ENCODE peak calls at places on chromosomes 5 and 9, in eight cellular contexts. One of them, this sample, is unnamed.

GRCh38 chr9:93117924-93118862 is 15.9 kb downstream of the NINJ1 start:
- DNase-seq in H9: no peak
- DNase-seq in neural progenitor cell: no peak
- DNase-seq in astrocyte: no peak
- DNase-seq in HepG2: no peak
- DNase-seq in mammary epithelial cell: no peak
- DNase-seq in IMR-90: no peak
- DNase-seq in fibroblast of lung: no peak
- DNase-seq in this sample: peak; percentile 80

GRCh38 chr9:107685901-107686300 is 196.3 kb upstream of the KLF4 start:
- DNase-seq in HepG2: no peak
- DNase-seq in neural progenitor cell: no peak
- DNase-seq in IMR-90: no peak
- DNase-seq in mammary epithelial cell: no peak
- DNase-seq in astrocyte: peak; percentile 37
- DNase-seq in H9: no peak
- DNase-seq in fibroblast of lung: no peak
- DNase-seq in this sample: no peak

GRCh38 chr5:169408735-169409134 is 107.8 kb upstream of the SLIT3 start:
- DNase-seq in H9: no peak
- DNase-seq in fibroblast of lung: no peak
- DNase-seq in neural progenitor cell: no peak
- DNase-seq in mammary epithelial cell: no peak
- DNase-seq in HepG2: no peak
- DNase-seq in IMR-90: no peak
- DNase-seq in astrocyte: peak; percentile 23
- DNase-seq in this sample: no peak

GRCh38 chr9:131113655-131114563 is 11.5 kb upstream of the NUP214 start:
- DNase-seq in mammary epithelial cell: no peak
- DNase-seq in neural progenitor cell: no peak
- DNase-seq in HepG2: no peak
- DNase-seq in H9: no peak
- DNase-seq in IMR-90: no peak
- DNase-seq in fibroblast of lung: no peak
- DNase-seq in astrocyte: no peak
- DNase-seq in this sample: peak; percentile 46

GRCh38 chr9:21454149-21454548 is 13.9 kb downstream of the IFNA1 start:
- DNase-seq in fibroblast of lung: peak; percentile 43
- DNase-seq in mammary epithelial cell: peak; percentile 64
- DNase-seq in astrocyte: peak; percentile 64
- DNase-seq in HepG2: no peak
- DNase-seq in H9: no peak
- DNase-seq in IMR-90: peak; percentile 51
- DNase-seq in neural progenitor cell: no peak
- DNase-seq in this sample: no peak

GRCh38 chr5:111932628-111933027 is 175.6 kb upstream of the NREP start:
- DNase-seq in HepG2: no peak
- DNase-seq in H9: no peak
- DNase-seq in neural progenitor cell: no peak
- DNase-seq in mammary epithelial cell: no peak
- DNase-seq in fibroblast of lung: no peak
- DNase-seq in astrocyte: peak; percentile 61
- DNase-seq in IMR-90: no peak
- DNase-seq in this sample: peak; percentile 22

GRCh38 chr5:74767579-74767913 is 497 bp downstream of the NSA2 start:
- DNase-seq in mammary epithelial cell: peak; percentile 49
- DNase-seq in neural progenitor cell: peak; percentile 63
- DNase-seq in fibroblast of lung: peak; percentile 59
- DNase-seq in astrocyte: peak; percentile 50
- DNase-seq in H9: no peak
- DNase-seq in HepG2: peak; percentile 16
- DNase-seq in IMR-90: peak; percentile 42
- DNase-seq in this sample: peak; percentile 31

GRCh38 chr9:3246231-3246630 is 279.6 kb downstream of the RFX3 start:
- DNase-seq in astrocyte: no peak
- DNase-seq in mammary epithelial cell: no peak
- DNase-seq in IMR-90: no peak
- DNase-seq in neural progenitor cell: peak; percentile 16
- DNase-seq in H9: no peak
- DNase-seq in HepG2: no peak
- DNase-seq in fibroblast of lung: no peak
- DNase-seq in this sample: no peak

GRCh38 chr5:139388198-139388821 is 1.4 kb downstream of the MZB1 start:
- DNase-seq in fibroblast of lung: peak; percentile 28
- DNase-seq in astrocyte: no peak
- DNase-seq in mammary epithelial cell: no peak
- DNase-seq in HepG2: peak; percentile 63
- DNase-seq in IMR-90: peak; percentile 20
- DNase-seq in H9: no peak
- DNase-seq in neural progenitor cell: no peak
- DNase-seq in this sample: peak; percentile 96

GRCh38 chr5:41763537-41763936 is 106.7 kb downstream of the OXCT1 start:
- DNase-seq in astrocyte: no peak
- DNase-seq in IMR-90: no peak
- DNase-seq in HepG2: no peak
- DNase-seq in mammary epithelial cell: no peak
- DNase-seq in H9: no peak
- DNase-seq in fibroblast of lung: no peak
- DNase-seq in neural progenitor cell: no peak
- DNase-seq in this sample: no peak

GRCh38 chr5:14250094-14250777 is 107.1 kb downstream of the TRIO start:
- DNase-seq in HepG2: peak; percentile 19
- DNase-seq in mammary epithelial cell: peak; percentile 68
- DNase-seq in fibroblast of lung: peak; percentile 76
- DNase-seq in IMR-90: peak; percentile 86
- DNase-seq in neural progenitor cell: peak; percentile 85
- DNase-seq in H9: no peak
- DNase-seq in astrocyte: peak; percentile 88
- DNase-seq in this sample: peak; percentile 86

GRCh38 chr9:104351726-104352125 is 152.3 kb upstream of the OR13F1 start:
- DNase-seq in HepG2: no peak
- DNase-seq in mammary epithelial cell: no peak
- DNase-seq in H9: no peak
- DNase-seq in fibroblast of lung: no peak
- DNase-seq in IMR-90: no peak
- DNase-seq in neural progenitor cell: no peak
- DNase-seq in astrocyte: no peak
- DNase-seq in this sample: no peak

GRCh38 chr9:72684615-72685014 is 163.2 kb downstream of the TMC1 start:
- DNase-seq in IMR-90: no peak
- DNase-seq in HepG2: no peak
- DNase-seq in H9: no peak
- DNase-seq in mammary epithelial cell: no peak
- DNase-seq in astrocyte: no peak
- DNase-seq in neural progenitor cell: no peak
- DNase-seq in fibroblast of lung: no peak
- DNase-seq in this sample: no peak

GRCh38 chr5:160169326-160169725 is 50.1 kb upstream of the PWWP2A start:
- DNase-seq in H9: no peak
- DNase-seq in HepG2: no peak
- DNase-seq in neural progenitor cell: no peak
- DNase-seq in astrocyte: peak; percentile 92
- DNase-seq in fibroblast of lung: peak; percentile 78
- DNase-seq in mammary epithelial cell: no peak
- DNase-seq in IMR-90: peak; percentile 97
- DNase-seq in this sample: peak; percentile 87

GRCh38 chr5:167770461-167770860 is 521.0 kb upstream of the WWC1 start:
- DNase-seq in IMR-90: peak; percentile 77
- DNase-seq in HepG2: no peak
- DNase-seq in mammary epithelial cell: no peak
- DNase-seq in H9: no peak
- DNase-seq in astrocyte: peak; percentile 89
- DNase-seq in neural progenitor cell: no peak
- DNase-seq in fibroblast of lung: peak; percentile 13
- DNase-seq in this sample: no peak

GRCh38 chr9:100033877-100034551 is 64.8 kb downstream of the ERP44 start:
- DNase-seq in astrocyte: no peak
- DNase-seq in mammary epithelial cell: no peak
- DNase-seq in H9: no peak
- DNase-seq in fibroblast of lung: no peak
- DNase-seq in HepG2: no peak
- DNase-seq in IMR-90: no peak
- DNase-seq in neural progenitor cell: no peak
- DNase-seq in this sample: no peak

GRCh38 chr5:174221454-174221853 is 175.9 kb downstream of the NSG2 start:
- DNase-seq in H9: no peak
- DNase-seq in fibroblast of lung: no peak
- DNase-seq in astrocyte: no peak
- DNase-seq in mammary epithelial cell: no peak
- DNase-seq in IMR-90: no peak
- DNase-seq in HepG2: no peak
- DNase-seq in neural progenitor cell: no peak
- DNase-seq in this sample: no peak

DNA sequence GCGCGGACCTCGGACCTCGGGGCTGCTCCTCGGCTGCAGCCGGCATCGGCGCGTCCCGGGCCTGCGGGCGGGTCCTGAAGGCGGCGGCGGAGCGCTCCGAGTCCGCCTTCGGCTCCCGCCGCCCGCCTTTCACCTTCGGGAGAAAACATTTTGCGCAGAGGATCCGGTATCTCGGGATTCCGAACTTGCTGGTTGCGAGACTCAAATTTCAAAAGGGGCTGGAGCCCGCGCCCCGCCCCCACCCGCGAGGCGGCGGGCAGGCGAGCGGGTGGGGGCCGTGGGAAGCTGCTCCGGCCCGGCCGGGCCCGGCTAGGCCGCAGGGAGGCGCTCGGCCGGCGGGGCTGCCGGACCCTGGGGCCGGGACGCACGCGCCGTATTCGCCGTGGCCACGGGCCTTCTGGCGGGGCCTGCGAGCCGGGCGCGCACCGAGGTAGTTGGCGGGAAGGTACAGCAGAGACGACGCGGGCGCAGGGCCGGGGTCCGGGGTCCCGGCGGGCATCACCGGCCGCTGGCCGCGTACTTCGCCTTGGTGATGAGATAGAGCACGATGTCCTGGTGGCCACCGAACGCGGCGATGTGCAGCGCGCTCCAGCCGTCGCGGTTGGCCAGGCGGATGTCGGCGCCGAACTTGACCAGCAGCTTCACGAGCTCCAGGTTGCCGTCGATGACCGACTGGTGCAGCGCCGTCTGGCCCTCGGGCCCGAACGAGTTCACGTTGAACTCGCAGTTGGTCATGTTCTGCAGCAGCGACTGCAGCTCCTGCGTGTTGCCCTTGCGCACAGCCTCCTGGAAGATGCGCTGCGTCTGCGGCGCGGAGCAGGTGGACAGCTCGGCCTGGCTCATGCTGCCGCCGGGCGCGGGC is 754 bp downstream of the NRARP start:
- DNase-seq in mammary epithelial cell: peak; percentile 58
- DNase-seq in IMR-90: peak; percentile 39
- DNase-seq in H9: peak; percentile 59
- DNase-seq in astrocyte: peak; percentile 43
- DNase-seq in fibroblast of lung: peak; percentile 36
- DNase-seq in neural progenitor cell: peak; percentile 91
- DNase-seq in HepG2: no peak
- DNase-seq in this sample: no peak
- H2AFZ ChIP-seq in mammary epithelial cell: peak overlapping the region; percentile 64
- H2AFZ ChIP-seq in IMR-90: peak overlapping the region; percentile 91
- H2AFZ ChIP-seq in H9: no peak overlapping the region
- H2AFZ ChIP-seq in astrocyte: peak overlapping the region; percentile 84
- H2AFZ ChIP-seq in fibroblast of lung: peak overlapping the region; percentile 68
- H2AFZ ChIP-seq in neural progenitor cell: no peak overlapping the region
- H2AFZ ChIP-seq in HepG2: no peak overlapping the region
- H2AFZ ChIP-seq in this sample: peak overlapping the region; percentile 47

GRCh38 chr5:8908055-8908683 is 637.7 kb downstream of the SEMA5A start:
- DNase-seq in H9: peak; percentile 72
- DNase-seq in fibroblast of lung: no peak
- DNase-seq in neural progenitor cell: peak; percentile 64
- DNase-seq in astrocyte: peak; percentile 6
- DNase-seq in mammary epithelial cell: peak; percentile 17
- DNase-seq in HepG2: no peak
- DNase-seq in IMR-90: peak; percentile 43
- DNase-seq in this sample: no peak
- H2AFZ ChIP-seq in H9: peak overlapping the region; percentile 88
- H2AFZ ChIP-seq in fibroblast of lung: no peak overlapping the region
- H2AFZ ChIP-seq in neural progenitor cell: peak overlapping the region; percentile 87
- H2AFZ ChIP-seq in astrocyte: peak overlapping the region; percentile 59
- H2AFZ ChIP-seq in mammary epithelial cell: no peak overlapping the region
- H2AFZ ChIP-seq in HepG2: no peak overlapping the region
- H2AFZ ChIP-seq in IMR-90: peak overlapping the region; percentile 44
- H2AFZ ChIP-seq in this sample: peak overlapping the region; percentile 19

GRCh38 chr5:53397141-53397794 is 83.2 kb upstream of the FST start:
- DNase-seq in mammary epithelial cell: no peak
- DNase-seq in astrocyte: no peak
- DNase-seq in HepG2: no peak
- DNase-seq in neural progenitor cell: no peak
- DNase-seq in fibroblast of lung: no peak
- DNase-seq in H9: no peak
- DNase-seq in IMR-90: no peak
- DNase-seq in this sample: no peak

GRCh38 chr5:53399921-53400697 is 80.3 kb upstream of the FST start:
- DNase-seq in astrocyte: no peak
- DNase-seq in H9: no peak
- DNase-seq in mammary epithelial cell: no peak
- DNase-seq in fibroblast of lung: no peak
- DNase-seq in IMR-90: no peak
- DNase-seq in HepG2: no peak
- DNase-seq in neural progenitor cell: no peak
- DNase-seq in this sample: peak; percentile 42

GRCh38 chr5:53403291-53403690 is 77.1 kb upstream of the FST start:
- DNase-seq in H9: no peak
- DNase-seq in HepG2: no peak
- DNase-seq in fibroblast of lung: no peak
- DNase-seq in mammary epithelial cell: no peak
- DNase-seq in neural progenitor cell: no peak
- DNase-seq in IMR-90: peak; percentile 46
- DNase-seq in astrocyte: peak; percentile 72
- DNase-seq in this sample: no peak

GRCh38 chr5:53392073-53392472 is 88.4 kb upstream of the FST start:
- DNase-seq in mammary epithelial cell: no peak
- DNase-seq in neural progenitor cell: no peak
- DNase-seq in HepG2: no peak
- DNase-seq in H9: no peak
- DNase-seq in IMR-90: no peak
- DNase-seq in astrocyte: no peak
- DNase-seq in fibroblast of lung: no peak
- DNase-seq in this sample: no peak

GRCh38 chr5:53397845-53398244 is 82.6 kb upstream of the FST start:
- DNase-seq in HepG2: no peak
- DNase-seq in neural progenitor cell: no peak
- DNase-seq in fibroblast of lung: peak; percentile 80
- DNase-seq in H9: no peak
- DNase-seq in mammary epithelial cell: peak; percentile 85
- DNase-seq in astrocyte: peak; percentile 69
- DNase-seq in IMR-90: peak; percentile 90
- DNase-seq in this sample: peak; percentile 17
- H2AFZ ChIP-seq in HepG2: no peak overlapping the region
- H2AFZ ChIP-seq in neural progenitor cell: no peak overlapping the region
- H2AFZ ChIP-seq in fibroblast of lung: peak overlapping the region; percentile 8
- H2AFZ ChIP-seq in H9: no peak overlapping the region
- H2AFZ ChIP-seq in mammary epithelial cell: peak overlapping the region; percentile 87
- H2AFZ ChIP-seq in astrocyte: peak overlapping the region; percentile 71
- H2AFZ ChIP-seq in IMR-90: peak overlapping the region; percentile 77
- H2AFZ ChIP-seq in this sample: peak overlapping the region; percentile 54

DNA sequence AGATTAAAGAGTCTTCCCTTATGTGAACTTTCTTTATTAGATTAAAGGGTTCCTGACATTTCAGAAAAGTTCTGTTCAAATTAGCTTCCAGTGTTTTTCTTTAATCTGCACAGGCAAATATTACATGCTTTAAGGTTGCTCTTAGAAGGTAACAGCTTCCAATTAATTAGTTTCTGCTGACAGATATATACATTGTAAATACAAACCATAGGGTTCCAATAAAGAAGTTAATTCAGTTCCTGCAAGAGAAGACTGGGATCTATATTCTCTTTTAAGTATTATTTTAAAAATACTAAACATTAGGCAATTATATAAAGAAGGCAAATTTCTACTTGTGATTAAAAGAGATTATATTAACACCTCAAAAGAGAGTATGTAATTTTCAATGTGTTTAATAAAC is 795.7 kb downstream of the MAT2B start:
- DNase-seq in HepG2: no peak
- DNase-seq in H9: no peak
- DNase-seq in neural progenitor cell: no peak
- DNase-seq in fibroblast of lung: no peak
- DNase-seq in mammary epithelial cell: no peak
- DNase-seq in astrocyte: no peak
- DNase-seq in IMR-90: no peak
- DNase-seq in this sample: peak; percentile 71
- H2AFZ ChIP-seq in HepG2: no peak overlapping the region
- H2AFZ ChIP-seq in H9: no peak overlapping the region
- H2AFZ ChIP-seq in neural progenitor cell: no peak overlapping the region
- H2AFZ ChIP-seq in fibroblast of lung: no peak overlapping the region
- H2AFZ ChIP-seq in mammary epithelial cell: no peak overlapping the region
- H2AFZ ChIP-seq in astrocyte: no peak overlapping the region
- H2AFZ ChIP-seq in IMR-90: no peak overlapping the region
- H2AFZ ChIP-seq in this sample: no peak overlapping the region